ENCODE peak calls at places on chromosome 1, in seven cellular contexts. One of them, this sample, is unnamed.

GRCh38 chr1:54218883-54219687 is 19.1 kb downstream of the MRPL37 start:
- DNase-seq in H1: no peak
- DNase-seq in HCT116: no peak
- DNase-seq in K562: no peak
- DNase-seq in HepG2: no peak
- DNase-seq in SK-N-SH: no peak
- DNase-seq in GM12878: no peak
- DNase-seq in this sample: no peak

GRCh38 chr1:115771094-115771846 is 2.8 kb upstream of the CASQ2 start:
- DNase-seq in H1: peak; percentile 72
- DNase-seq in HCT116: no peak
- DNase-seq in K562: no peak
- DNase-seq in HepG2: no peak
- DNase-seq in SK-N-SH: peak; percentile 26
- DNase-seq in GM12878: no peak
- DNase-seq in this sample: no peak

GRCh38 chr1:192810253-192810880 is 1.5 kb downstream of the RGS2 start:
- DNase-seq in H1: no peak
- DNase-seq in HCT116: no peak
- DNase-seq in K562: no peak
- DNase-seq in HepG2: no peak
- DNase-seq in SK-N-SH: no peak
- DNase-seq in GM12878: no peak
- DNase-seq in this sample: no peak

GRCh38 chr1:17244826-17245740 is 3.8 kb upstream of the PADI3 start:
- DNase-seq in H1: no peak
- DNase-seq in HCT116: no peak
- DNase-seq in K562: no peak
- DNase-seq in HepG2: no peak
- DNase-seq in SK-N-SH: peak; percentile 60
- DNase-seq in GM12878: no peak
- DNase-seq in this sample: peak; percentile 59

GRCh38 chr1:214208525-214208924 is 72.4 kb upstream of the SMYD2 start:
- DNase-seq in H1: no peak
- DNase-seq in HCT116: no peak
- DNase-seq in K562: no peak
- DNase-seq in HepG2: no peak
- DNase-seq in SK-N-SH: no peak
- DNase-seq in GM12878: no peak
- DNase-seq in this sample: no peak

GRCh38 chr1:15038232-15039016 is 115.1 kb upstream of the TMEM51 start:
- DNase-seq in H1: no peak
- DNase-seq in HCT116: peak; percentile 77
- DNase-seq in K562: peak; percentile 67
- DNase-seq in HepG2: peak; percentile 61
- DNase-seq in SK-N-SH: peak; percentile 55
- DNase-seq in GM12878: no peak
- DNase-seq in this sample: no peak

GRCh38 chr1:244303610-244303969 is 148.1 kb downstream of the ADSS2 start:
- DNase-seq in H1: no peak
- DNase-seq in HCT116: no peak
- DNase-seq in K562: no peak
- DNase-seq in HepG2: no peak
- DNase-seq in SK-N-SH: no peak
- DNase-seq in GM12878: no peak
- DNase-seq in this sample: no peak

GRCh38 chr1:153842006-153842471 is 66.8 kb downstream of the SLC27A3 start:
- DNase-seq in H1: no peak
- DNase-seq in HCT116: no peak
- DNase-seq in K562: no peak
- DNase-seq in HepG2: no peak
- DNase-seq in SK-N-SH: no peak
- DNase-seq in GM12878: peak; percentile 82
- DNase-seq in this sample: peak; percentile 19

GRCh38 chr1:61956774-61957173 is 214.5 kb downstream of the PATJ start:
- DNase-seq in H1: no peak
- DNase-seq in HCT116: no peak
- DNase-seq in K562: no peak
- DNase-seq in HepG2: no peak
- DNase-seq in SK-N-SH: no peak
- DNase-seq in GM12878: no peak
- DNase-seq in this sample: no peak

GRCh38 chr1:170685166-170685565 is 21.2 kb downstream of the PRRX1 start:
- DNase-seq in H1: no peak
- DNase-seq in HCT116: no peak
- DNase-seq in K562: no peak
- DNase-seq in HepG2: no peak
- DNase-seq in SK-N-SH: no peak
- DNase-seq in GM12878: no peak
- DNase-seq in this sample: no peak

GRCh38 chr1:91732291-91732953 is 153.5 kb downstream of the TGFBR3 start:
- DNase-seq in H1: no peak
- DNase-seq in HCT116: peak; percentile 66
- DNase-seq in K562: peak; percentile 98
- DNase-seq in HepG2: no peak
- DNase-seq in SK-N-SH: no peak
- DNase-seq in GM12878: no peak
- DNase-seq in this sample: no peak
- TF ChIP-seq JUND in H1: peak; percentile 44
- TF ChIP-seq JUND in HCT116: peak; percentile 81
- TF ChIP-seq JUND in K562: peak; percentile 100
- TF ChIP-seq JUND in HepG2: no peak
- TF ChIP-seq JUND in SK-N-SH: no peak
- TF ChIP-seq JUND in GM12878: no peak
- TF ChIP-seq JUND in this sample: no peak

DNA sequence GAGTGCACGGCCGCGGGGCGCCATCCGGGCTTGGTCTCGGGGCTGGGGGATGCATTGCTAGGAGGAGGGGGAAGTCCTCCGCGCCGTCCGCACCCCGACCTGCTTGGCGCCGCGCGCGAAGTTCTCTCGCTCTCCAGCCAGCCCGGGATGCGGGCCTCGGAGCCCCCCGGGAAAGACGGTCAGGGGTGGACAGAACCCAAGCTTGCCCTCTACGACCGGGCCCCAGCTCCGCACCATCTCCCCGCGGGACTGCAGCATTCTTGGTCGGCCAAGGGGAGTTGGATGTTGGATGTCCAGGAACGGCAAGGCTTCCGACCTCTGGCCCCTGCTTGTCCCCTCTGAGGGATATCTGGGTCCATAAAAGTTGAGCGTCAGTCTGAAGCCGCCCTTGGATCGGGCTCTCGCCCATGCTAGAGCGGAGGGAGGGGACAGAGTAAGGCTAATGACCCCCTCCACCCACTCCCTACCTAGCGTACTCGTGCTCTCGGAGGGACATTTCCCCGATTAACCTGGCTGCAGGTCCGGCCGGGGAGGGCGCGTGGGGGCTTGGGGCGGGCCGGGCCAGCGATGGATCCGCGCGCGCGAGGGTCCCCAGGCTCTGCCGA is 522 bp downstream of the DISP3 start:
- DNase-seq in H1: no peak
- DNase-seq in HCT116: no peak
- DNase-seq in K562: no peak
- DNase-seq in HepG2: no peak
- DNase-seq in SK-N-SH: peak; percentile 64
- DNase-seq in GM12878: no peak
- DNase-seq in this sample: no peak
- TF ChIP-seq JUND in H1: no peak
- TF ChIP-seq JUND in HCT116: no peak
- TF ChIP-seq JUND in K562: no peak
- TF ChIP-seq JUND in HepG2: no peak
- TF ChIP-seq JUND in SK-N-SH: no peak
- TF ChIP-seq JUND in GM12878: no peak
- TF ChIP-seq JUND in this sample: no peak

GRCh38 chr1:938711-939504 is 15.2 kb downstream of the SAMD11 start:
- DNase-seq in H1: no peak
- DNase-seq in HCT116: no peak
- DNase-seq in K562: peak; percentile 69
- DNase-seq in HepG2: no peak
- DNase-seq in SK-N-SH: no peak
- DNase-seq in GM12878: no peak
- DNase-seq in this sample: no peak
- TF ChIP-seq JUND in H1: no peak
- TF ChIP-seq JUND in HCT116: no peak
- TF ChIP-seq JUND in K562: no peak
- TF ChIP-seq JUND in HepG2: no peak
- TF ChIP-seq JUND in SK-N-SH: no peak
- TF ChIP-seq JUND in GM12878: no peak
- TF ChIP-seq JUND in this sample: no peak

GRCh38 chr1:21667348-21668231 is 1.6 kb downstream of the RAP1GAP start:
- DNase-seq in H1: no peak
- DNase-seq in HCT116: no peak
- DNase-seq in K562: no peak
- DNase-seq in HepG2: no peak
- DNase-seq in SK-N-SH: no peak
- DNase-seq in GM12878: no peak
- DNase-seq in this sample: no peak

GRCh38 chr1:21668232-21669032 is 725 bp downstream of the RAP1GAP start:
- DNase-seq in H1: no peak
- DNase-seq in HCT116: no peak
- DNase-seq in K562: no peak
- DNase-seq in HepG2: no peak
- DNase-seq in SK-N-SH: peak; percentile 65
- DNase-seq in GM12878: no peak
- DNase-seq in this sample: no peak

GRCh38 chr1:21664806-21665588 is 4.2 kb downstream of the RAP1GAP start:
- DNase-seq in H1: no peak
- DNase-seq in HCT116: no peak
- DNase-seq in K562: no peak
- DNase-seq in HepG2: no peak
- DNase-seq in SK-N-SH: no peak
- DNase-seq in GM12878: no peak
- DNase-seq in this sample: no peak

GRCh38 chr1:21665711-21666571 is 3.2 kb downstream of the RAP1GAP start:
- DNase-seq in H1: no peak
- DNase-seq in HCT116: no peak
- DNase-seq in K562: no peak
- DNase-seq in HepG2: no peak
- DNase-seq in SK-N-SH: no peak
- DNase-seq in GM12878: no peak
- DNase-seq in this sample: no peak

GRCh38 chr1:21666572-21667320 is 2.4 kb downstream of the RAP1GAP start:
- DNase-seq in H1: no peak
- DNase-seq in HCT116: no peak
- DNase-seq in K562: no peak
- DNase-seq in HepG2: peak; percentile 52
- DNase-seq in SK-N-SH: no peak
- DNase-seq in GM12878: no peak
- DNase-seq in this sample: no peak
- TF ChIP-seq JUND in H1: no peak
- TF ChIP-seq JUND in HCT116: no peak
- TF ChIP-seq JUND in K562: no peak
- TF ChIP-seq JUND in HepG2: no peak
- TF ChIP-seq JUND in SK-N-SH: no peak
- TF ChIP-seq JUND in GM12878: no peak
- TF ChIP-seq JUND in this sample: no peak

This sample was measured in T47D.